ENCODE peak calls at places on chromosomes 4 and X, in eight cellular contexts. C, I, W, E, A, B, Q and S are unnamed samples.

GRCh38 chr4:22824091-22824490 is 131.4 kb downstream of the GBA3 start:
- DNase-seq in C (no peak), I (no peak), W (no peak), E (no peak), A (no peak), B (no peak), Q (no peak), S (no peak)

GRCh38 chrX:40908857-40909475 is 173.6 kb upstream of the MED14 start:
- DNase-seq in C (no peak), I (no peak), W (no peak), E (no peak), A (no peak), B (no peak), Q (peak; percentile 42), S (no peak)

GRCh38 chrX:120306640-120307039 is 4.6 kb downstream of the TMEM255A start:
- DNase-seq in C (no peak), I (no peak), W (no peak), E (no peak), A (no peak), B (no peak), Q (no peak), S (no peak)

GRCh38 chr4:3311489-3312171 is 18.8 kb downstream of the RGS12 start:
- DNase-seq in C (no peak), I (no peak), W (no peak), E (no peak), A (no peak), B (no peak), Q (no peak), S (peak; percentile 66)

GRCh38 chr4:121155893-121156292 is 8.2 kb downstream of the TNIP3 start:
- DNase-seq in C (no peak), I (no peak), W (no peak), E (no peak), A (no peak), B (no peak), Q (peak; percentile 72), S (no peak)

GRCh38 chrX:152892999-152893605 is 4.8 kb upstream of the ZNF185 start:
- DNase-seq in C (no peak), I (no peak), W (no peak), E (no peak), A (no peak), B (no peak), Q (no peak), S (no peak)

GRCh38 chr4:131093303-131093702 is 1997.4 kb downstream of the C4orf33 start:
- DNase-seq in C (no peak), I (no peak), W (no peak), E (no peak), A (no peak), B (no peak), Q (no peak), S (no peak)

GRCh38 chr4:121380448-121381147 is at the start of gene QRFPR:
- DNase-seq in C (no peak), I (no peak), W (no peak), E (no peak), A (peak; percentile 47), B (peak; percentile 13), Q (no peak), S (no peak)

GRCh38 chr4:82431026-82431745 is 796 bp downstream of the ENOPH1 start:
- DNase-seq in C (peak; percentile 14), I (peak; percentile 40), W (peak; percentile 21), E (peak; percentile 7), A (peak; percentile 39), B (no peak), Q (no peak), S (no peak)

GRCh38 chr4:143302526-143302925 is 34.1 kb upstream of the GAB1 start:
- DNase-seq in C (no peak), I (no peak), W (no peak), E (no peak), A (no peak), B (no peak), Q (no peak), S (no peak)

GRCh38 chr4:138602664-138603063 is 360.5 kb upstream of the SLC7A11 start:
- DNase-seq in C (no peak), I (no peak), W (no peak), E (no peak), A (no peak), B (no peak), Q (no peak), S (no peak)

GRCh38 chrX:87338510-87338909 is 179.1 kb upstream of the KLHL4 start:
- DNase-seq in C (no peak), I (no peak), W (no peak), E (peak; percentile 68), A (no peak), B (no peak), Q (peak; percentile 0), S (no peak)

GRCh38 chr4:65510976-65511375 is 159.3 kb downstream of the EPHA5 start:
- DNase-seq in C (no peak), I (no peak), W (no peak), E (no peak), A (no peak), B (no peak), Q (peak; percentile 46), S (no peak)

GRCh38 chrX:63761639-63762038 is 23.4 kb downstream of the ARHGEF9 start:
- DNase-seq in C (no peak), I (no peak), W (no peak), E (peak; percentile 12), A (no peak), B (no peak), Q (no peak), S (no peak)

GRCh38 chrX:127947450-127947849 is 104.8 kb downstream of the ACTRT1 start:
- DNase-seq in C (no peak), I (no peak), W (no peak), E (no peak), A (no peak), B (no peak), Q (no peak), S (no peak)

GRCh38 chr4:101140228-101140627 is 207.1 kb downstream of the PPP3CA start:
- DNase-seq in C (no peak), I (no peak), W (no peak), E (no peak), A (no peak), B (no peak), Q (no peak), S (no peak)

GRCh38 chr4:20486433-20486832 is 213.8 kb upstream of the PACRGL start:
- DNase-seq in C (no peak), I (no peak), W (no peak), E (no peak), A (no peak), B (no peak), Q (no peak), S (no peak)

GRCh38 chr4:2948895-2949781 is 14.1 kb downstream of the NOP14 start:
- DNase-seq in C (no peak), I (no peak), W (no peak), E (no peak), A (no peak), B (no peak), Q (no peak), S (no peak)

GRCh38 chrX:20063716-20064351 is 52.9 kb downstream of the MAP7D2 start:
- DNase-seq in C (no peak), I (no peak), W (no peak), E (no peak), A (no peak), B (no peak), Q (no peak), S (no peak)

GRCh38 chr4:159386620-159387019 is 283.7 kb downstream of the RAPGEF2 start:
- DNase-seq in C (no peak), I (no peak), W (no peak), E (no peak), A (no peak), B (no peak), Q (no peak), S (no peak)

GRCh38 chr4:125891597-125892258 is 577.0 kb downstream of the FAT4 start:
- DNase-seq in C (no peak), I (no peak), W (no peak), E (no peak), A (no peak), B (no peak), Q (peak; percentile 81), S (no peak)

GRCh38 chr4:180674629-180675367 is 1568.4 kb upstream of the TENM3 start:
- DNase-seq in C (no peak), I (no peak), W (no peak), E (no peak), A (no peak), B (no peak), Q (no peak), S (no peak)

GRCh38 chr4:57910151-57910550 is 800.0 kb upstream of the IGFBP7 start:
- DNase-seq in C (no peak), I (no peak), W (no peak), E (no peak), A (no peak), B (no peak), Q (no peak), S (no peak)

GRCh38 chrX:150239946-150240642 is 123.0 kb upstream of the MAMLD1 start:
- DNase-seq in C (no peak), I (no peak), W (no peak), E (no peak), A (no peak), B (no peak), Q (no peak), S (peak; percentile 53)